ENCODE peak calls at places on chromosomes 4 and X, in nine cellular contexts. N is ELF-1; H is AG10803; O is NCI-H748 treated with DMSO at 0.1 percent for 48 hours; S is ELR; V is cardiac muscle cell; U is retina; C is stimulated activated CD8-positive, alpha-beta memory T cell treated with anti-CD3 and anti-CD28 coated beads, Interleukin-7, amount 100 ng/mL, for 24 hours; L is EH. X is an unnamed sample.

GRCh38 chrX:155086202-155086840 is 15.0 kb downstream of the BRCC3 start:
- DNase-seq in N (peak), H (peak), O (no peak), S (peak), V (peak), U (peak), C (no peak), L (peak), X (peak)

GRCh38 chr4:7315286-7315685 is 119.4 kb downstream of the PSAPL1 start:
- DNase-seq in N (no peak), H (no peak), O (no peak), S (no peak), V (no peak), U (no peak), C (no peak), L (no peak), X (no peak)

GRCh38 chrX:74550295-74550802 is 64.1 kb downstream of the RLIM start:
- DNase-seq in N (peak), H (peak), O (peak), S (peak), V (peak), U (peak), C (peak), L (peak), X (peak)

GRCh38 chr4:152220201-152220666 is 315.7 kb downstream of the FBXW7 start:
- DNase-seq in N (no peak), H (peak), O (no peak), S (no peak), V (no peak), U (no peak), C (no peak), L (peak), X (no peak)

GRCh38 chrX:53294024-53294648 is 12.8 kb upstream of the IQSEC2 start:
- DNase-seq in N (no peak), H (no peak), O (no peak), S (peak), V (peak), U (no peak), C (no peak), L (peak), X (no peak)

GRCh38 chr4:14336656-14337055 is 665.6 kb upstream of the CPEB2 start:
- DNase-seq in N (no peak), H (no peak), O (no peak), S (peak), V (no peak), U (no peak), C (no peak), L (no peak), X (no peak)

GRCh38 chr4:103074598-103075434 is 1.7 kb downstream of the SLC9B2 start:
- DNase-seq in N (no peak), H (peak), O (no peak), S (peak), V (no peak), U (no peak), C (no peak), L (peak), X (peak)

GRCh38 chr4:25702848-25703247 is 47.2 kb downstream of the SLC34A2 start:
- DNase-seq in N (no peak), H (peak), O (no peak), S (peak), V (peak), U (no peak), C (no peak), L (peak), X (peak)

GRCh38 chr4:110265001-110265400 is 66.6 kb upstream of the ELOVL6 start:
- DNase-seq in N (no peak), H (no peak), O (no peak), S (no peak), V (no peak), U (no peak), C (no peak), L (no peak), X (no peak)

GRCh38 chr4:87093443-87094123 is 126.8 kb downstream of the KLHL8 start:
- DNase-seq in N (peak), H (peak), O (peak), S (peak), V (peak), U (peak), C (no peak), L (peak), X (no peak)

GRCh38 chr4:992297-993110 is 700 bp downstream of the SLC26A1 start:
- DNase-seq in N (peak), H (no peak), O (no peak), S (no peak), V (no peak), U (no peak), C (no peak), L (no peak), X (no peak)

GRCh38 chr4:54316139-54316538 is 87.0 kb downstream of the PDGFRA start:
- DNase-seq in N (no peak), H (no peak), O (no peak), S (no peak), V (no peak), U (no peak), C (no peak), L (no peak), X (no peak)

GRCh38 chr4:181822005-181822375 is 421.2 kb upstream of the TENM3 start:
- DNase-seq in N (no peak), H (no peak), O (peak), S (peak), V (peak), U (no peak), C (no peak), L (peak), X (no peak)

GRCh38 chrX:137166591-137166990 is 132.8 kb upstream of the GPR101 start:
- DNase-seq in N (peak), H (no peak), O (no peak), S (no peak), V (no peak), U (no peak), C (no peak), L (no peak), X (no peak)

GRCh38 chrX:47556045-47556623 is 4.9 kb upstream of the ARAF start:
- DNase-seq in N (peak), H (peak), O (peak), S (peak), V (peak), U (peak), C (peak), L (peak), X (peak)

GRCh38 chrX:39618178-39618577 is 479.6 kb downstream of the BCOR start:
- DNase-seq in N (no peak), H (no peak), O (no peak), S (no peak), V (no peak), U (no peak), C (no peak), L (no peak), X (no peak)

GRCh38 chrX:28787206-28787605 is 200.0 kb downstream of the IL1RAPL1 start:
- DNase-seq in N (no peak), H (no peak), O (no peak), S (peak), V (peak), U (no peak), C (no peak), L (no peak), X (peak)

X was measured in fibroblast of gingiva.